ENCODE peak calls at places on chromosomes 12 and 14, in six cellular contexts. C, U, H, D, G and F are unnamed samples.

GRCh38 chr12:52517888-52518287 is 2.3 kb downstream of the KRT5 start:
- DNase-seq in C (no peak), U (no peak), H (no peak), D (no peak), G (no peak), F (no peak)

GRCh38 chr12:108701779-108702435 is 29.4 kb downstream of the CORO1C start:
- DNase-seq in C (peak; percentile 78), U (no peak), H (no peak), D (no peak), G (no peak), F (no peak)

GRCh38 chr14:95703805-95704204 is 10.1 kb downstream of the TCL1A start:
- DNase-seq in C (no peak), U (no peak), H (no peak), D (no peak), G (no peak), F (no peak)

GRCh38 chr12:111581434-111582132 is 17.5 kb downstream of the ATXN2 start:
- DNase-seq in C (no peak), U (no peak), H (no peak), D (peak; percentile 53), G (no peak), F (no peak)

GRCh38 chr12:108335349-108336119 is 3.6 kb downstream of the CMKLR1 start:
- DNase-seq in C (no peak), U (no peak), H (no peak), D (no peak), G (no peak), F (peak; percentile 53)

GRCh38 chr12:116389990-116390655 is 112.6 kb upstream of the MED13L start:
- DNase-seq in C (peak; percentile 99), U (no peak), H (no peak), D (no peak), G (no peak), F (peak; percentile 44)

GRCh38 chr12:122888232-122888752 is 7.6 kb downstream of the VPS37B start:
- DNase-seq in C (peak; percentile 77), U (no peak), H (no peak), D (peak; percentile 83), G (peak; percentile 27), F (no peak)

GRCh38 chr12:77847665-77848431 is 17.2 kb downstream of the NAV3 start:
- DNase-seq in C (peak; percentile 97), U (no peak), H (peak; percentile 42), D (no peak), G (no peak), F (no peak)

GRCh38 chr14:104331871-104332605 is 193.7 kb downstream of the KIF26A start:
- DNase-seq in C (no peak), U (no peak), H (no peak), D (no peak), G (no peak), F (no peak)

GRCh38 chr12:110917467-110917866 is 2.9 kb downstream of the MYL2 start:
- DNase-seq in C (peak; percentile 87), U (no peak), H (no peak), D (no peak), G (no peak), F (no peak)

GRCh38 chr14:97224016-97224415 is 426.8 kb downstream of the VRK1 start:
- DNase-seq in C (no peak), U (no peak), H (no peak), D (no peak), G (no peak), F (no peak)